ENCODE peak calls at places on chromosomes 2 and 18, in seven cellular contexts. F is A549, R is ovary, G is vagina, O is transverse colon, T is heart left ventricle, S is stomach. H is an unnamed sample.

GRCh38 chr18:67218556-67218955 is 298.0 kb downstream of the DSEL start:
- DNase-seq in G (no peak), T (no peak), F (no peak), S (no peak), O (no peak), R (no peak), H (no peak)

GRCh38 chr2:54969295-54969939 is 80.8 kb downstream of the RTN4 start:
- DNase-seq in R (no peak), G (no peak), O (no peak), T (no peak), S (no peak), F (no peak), H (no peak)

GRCh38 chr2:100182494-100183355 is 40.3 kb upstream of the AFF3 start:
- DNase-seq in T (no peak), G (no peak), F (no peak), O (no peak), R (no peak), S (no peak), H (no peak)

GRCh38 chr2:233708942-233709341 is 3.8 kb upstream of the UGT1A5 start:
- DNase-seq in S (no peak), G (no peak), R (no peak), O (no peak), F (peak; percentile 78), T (no peak), H (no peak)

GRCh38 chr2:48383055-48383454 is 146.9 kb upstream of the STON1 start:
- DNase-seq in T (no peak), F (no peak), G (no peak), R (no peak), O (no peak), S (no peak), H (no peak)

GRCh38 chr2:207815254-207815653 is 45.5 kb upstream of the FZD5 start:
- DNase-seq in R (no peak), G (no peak), T (no peak), S (no peak), O (no peak), F (no peak), H (no peak)

GRCh38 chr2:188975497-188976102 is 1.4 kb downstream of the COL3A1 start:
- DNase-seq in F (no peak), O (peak; percentile 21), S (no peak), R (peak; percentile 67), G (no peak), T (no peak), H (peak; percentile 60)

GRCh38 chr2:212811036-212811805 is 272.6 kb upstream of the ERBB4 start:
- DNase-seq in F (no peak), O (no peak), G (no peak), T (no peak), R (no peak), S (no peak), H (no peak)

GRCh38 chr2:173159794-173160463 is 84.3 kb downstream of the MAP3K20 start:
- DNase-seq in S (peak; percentile 71), G (no peak), R (peak; percentile 94), T (peak; percentile 70), O (peak; percentile 74), F (peak; percentile 95), H (peak; percentile 96)

GRCh38 chr18:62979172-62979571 is 263.8 kb downstream of the PHLPP1 start:
- DNase-seq in R (peak; percentile 56), S (peak; percentile 60), F (no peak), G (no peak), O (no peak), T (no peak), H (no peak)

GRCh38 chr2:107325983-107326786 is 440.2 kb upstream of the ST6GAL2 start:
- DNase-seq in T (no peak), O (no peak), S (no peak), R (no peak), F (no peak), G (no peak), H (no peak)

GRCh38 chr2:238462782-238463396 is 36.2 kb downstream of the ASB1 start:
- DNase-seq in G (no peak), S (no peak), R (no peak), O (no peak), T (no peak), F (peak; percentile 64), H (no peak)

GRCh38 chr2:234081970-234082822 is 31.7 kb downstream of the SPP2 start:
- DNase-seq in R (no peak), S (peak; percentile 86), F (peak; percentile 39), G (no peak), O (peak; percentile 55), T (no peak), H (no peak)

GRCh38 chr2:201883970-201884369 is 77.6 kb downstream of the CDK15 start:
- DNase-seq in R (no peak), S (no peak), T (no peak), F (no peak), O (no peak), G (no peak), H (no peak)

GRCh38 chr2:78540255-78540654 is 485.2 kb upstream of the REG3G start:
- DNase-seq in R (no peak), G (no peak), S (no peak), O (no peak), T (no peak), F (no peak), H (no peak)

GRCh38 chr2:74502720-74503505 is 3.5 kb upstream of the LBX2 start:
- DNase-seq in G (no peak), F (peak; percentile 73), S (peak; percentile 87), R (peak; percentile 67), O (peak; percentile 89), T (peak; percentile 92), H (peak; percentile 97)

GRCh38 chr2:74503506-74504475 is 3.7 kb downstream of the PCGF1 start:
- DNase-seq in O (no peak), G (no peak), S (peak; percentile 33), T (no peak), F (no peak), R (no peak), H (no peak)

GRCh38 chr2:74502147-74502719 is 2.8 kb upstream of the LBX2 start:
- DNase-seq in R (no peak), S (peak; percentile 68), T (no peak), G (no peak), F (no peak), O (peak; percentile 75), H (no peak)

GRCh38 chr2:74505448-74506246 is 1.8 kb downstream of the PCGF1 start:
- DNase-seq in O (no peak), T (no peak), S (no peak), G (no peak), R (no peak), F (no peak), H (no peak)

DNA sequence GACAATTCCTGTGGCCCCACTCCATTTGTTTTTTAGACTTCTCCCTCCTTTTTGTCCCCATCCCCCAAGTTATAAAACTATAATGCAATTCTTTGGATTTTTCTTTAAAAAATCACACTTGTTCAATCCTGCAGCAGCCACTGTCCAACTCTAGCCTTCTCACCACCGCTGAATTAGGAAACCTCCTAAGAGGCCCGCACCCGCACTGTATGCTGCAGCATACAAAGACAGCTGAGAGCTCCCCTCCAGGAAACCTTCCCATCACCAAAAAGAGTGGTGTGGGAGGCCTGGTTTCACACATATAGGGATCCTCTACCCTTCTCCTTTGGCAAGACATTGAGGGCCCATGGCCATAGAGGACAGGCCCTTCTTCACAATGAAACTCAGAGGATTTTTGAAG is 2.9 kb downstream of the PCGF1 start:
- DNase-seq in F (no peak), G (no peak), S (no peak), O (no peak), R (no peak), T (no peak), H (no peak)
- H3K4me3 ChIP-seq in F (no peak overlapping the region), G (no peak overlapping the region), S (peak overlapping the region; percentile 67), O (no peak overlapping the region), R (no peak overlapping the region), T (peak overlapping the region; percentile 87), H (no peak overlapping the region)

GRCh38 chr2:110678457-110679336 is 834 bp upstream of the BUB1 start:
- DNase-seq in F (no peak), O (peak; percentile 18), G (no peak), T (no peak), R (peak; percentile 38), S (peak; percentile 27), H (peak; percentile 86)
- TF ChIP-seq POLR2A in F (no peak), O (no peak), G (no peak), T (no peak), R (no peak), S (no peak), H (no peak)

GRCh38 chr2:46552528-46552927 is 73.2 kb downstream of the TMEM247 start:
- DNase-seq in T (no peak), O (no peak), F (no peak), R (no peak), S (no peak), G (no peak), H (no peak)

GRCh38 chr2:46555646-46556205 is 76.4 kb downstream of the TMEM247 start:
- DNase-seq in R (no peak), F (no peak), S (no peak), O (no peak), T (no peak), G (no peak), H (no peak)

GRCh38 chr2:46554381-46554780 is 75.0 kb downstream of the TMEM247 start:
- DNase-seq in O (no peak), S (no peak), R (no peak), G (no peak), F (no peak), T (no peak), H (no peak)

GRCh38 chr2:46557788-46558187 is 78.4 kb downstream of the TMEM247 start:
- DNase-seq in T (no peak), S (no peak), O (no peak), F (no peak), R (no peak), G (no peak), H (no peak)

DNA sequence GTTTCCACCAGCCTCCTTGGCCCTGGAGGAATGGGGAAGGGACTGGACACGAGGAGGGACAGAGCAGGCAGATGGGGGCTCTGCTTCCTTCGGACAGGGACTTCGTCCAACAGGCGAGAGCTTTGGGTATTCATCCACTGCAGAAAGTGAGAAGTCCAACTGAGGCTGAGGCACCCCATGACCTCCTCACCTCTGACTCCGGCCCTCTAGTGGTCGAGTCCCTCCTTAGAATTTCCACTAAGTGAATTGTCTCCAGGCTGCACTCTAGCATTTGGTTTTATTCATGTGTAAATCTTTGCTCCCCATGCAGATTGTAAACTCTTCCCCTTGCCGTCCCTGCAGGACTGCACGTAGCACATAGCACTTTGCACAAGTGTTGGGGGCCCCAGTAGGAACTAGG is 75.6 kb downstream of the TMEM247 start:
- DNase-seq in O (no peak), S (no peak), R (no peak), G (no peak), F (no peak), T (no peak), H (peak; percentile 9)
- TF ChIP-seq CTCF in O (peak; percentile 17), S (no peak), R (no peak), G (no peak), F (peak; percentile 61), T (no peak), H (no peak)

DNA sequence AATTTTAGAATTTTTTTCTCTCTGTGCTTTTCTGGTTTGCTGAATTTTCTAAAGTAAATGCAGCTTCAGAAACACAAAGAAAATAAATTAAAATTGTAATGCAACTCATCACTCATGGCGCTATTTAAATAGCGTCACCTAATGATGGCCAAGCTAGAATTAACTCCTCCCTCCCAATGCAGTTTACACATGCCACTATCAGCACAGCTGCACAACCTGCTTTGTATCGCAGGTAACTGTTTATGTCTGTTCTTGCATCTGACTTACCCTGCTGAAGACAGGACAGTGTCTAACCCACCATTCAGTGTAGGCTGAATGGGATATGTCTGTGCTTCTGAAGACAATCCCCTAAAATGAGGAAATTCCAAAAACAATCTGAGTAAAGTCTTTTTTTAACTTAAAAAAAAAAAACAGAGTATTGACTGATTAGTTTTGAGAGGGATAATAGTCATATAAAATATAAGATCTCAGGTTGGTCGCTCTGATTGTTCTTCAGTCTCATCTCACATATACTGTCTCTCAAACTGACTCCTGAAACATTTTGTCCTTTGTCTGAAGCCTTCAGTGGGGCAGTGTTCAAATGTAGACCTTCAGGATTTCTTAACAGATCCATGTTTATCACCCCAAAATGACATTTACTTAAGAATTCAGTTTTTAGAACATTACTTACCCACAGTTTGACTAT is 271.4 kb downstream of the ZEB2 start:
- DNase-seq in S (no peak), O (no peak), R (no peak), F (no peak), G (no peak), T (no peak), H (no peak)
- H3K4me3 ChIP-seq in S (no peak overlapping the region), O (no peak overlapping the region), R (no peak overlapping the region), F (no peak overlapping the region), G (no peak overlapping the region), T (no peak overlapping the region), H (no peak overlapping the region)

H was measured in lower leg skin.